ENCODE peak calls at places on chromosome 14, in six cellular contexts. One of them, this sample, is unnamed.

GRCh38 chr14:98370352-98370751 is 901.6 kb downstream of the BCL11B start:
- DNase-seq in H1: no peak
- DNase-seq in HCT116: no peak
- DNase-seq in SK-N-SH: no peak
- DNase-seq in HepG2: no peak
- DNase-seq in GM12878: no peak
- DNase-seq in this sample: no peak

GRCh38 chr14:63642656-63643382 is 1.1 kb upstream of the WDR89 start:
- DNase-seq in HCT116: no peak
- DNase-seq in HepG2: no peak
- DNase-seq in SK-N-SH: no peak
- DNase-seq in GM12878: no peak
- DNase-seq in H1: no peak
- DNase-seq in this sample: no peak

GRCh38 chr14:55705651-55706340 is 125.8 kb downstream of the KTN1 start:
- DNase-seq in GM12878: no peak
- DNase-seq in SK-N-SH: no peak
- DNase-seq in HCT116: no peak
- DNase-seq in H1: no peak
- DNase-seq in HepG2: peak
- DNase-seq in this sample: peak

GRCh38 chr14:78278464-78278863 is 108.3 kb downstream of the NRXN3 start:
- DNase-seq in SK-N-SH: no peak
- DNase-seq in H1: no peak
- DNase-seq in HCT116: no peak
- DNase-seq in HepG2: no peak
- DNase-seq in GM12878: no peak
- DNase-seq in this sample: no peak

GRCh38 chr14:65074449-65075155 is 27.7 kb downstream of the MAX start:
- DNase-seq in HepG2: no peak
- DNase-seq in SK-N-SH: no peak
- DNase-seq in GM12878: no peak
- DNase-seq in HCT116: no peak
- DNase-seq in H1: no peak
- DNase-seq in this sample: no peak

GRCh38 chr14:68473794-68474193 is 319.1 kb downstream of the ZFP36L1 start:
- DNase-seq in SK-N-SH: no peak
- DNase-seq in HCT116: no peak
- DNase-seq in GM12878: no peak
- DNase-seq in H1: no peak
- DNase-seq in HepG2: no peak
- DNase-seq in this sample: peak

GRCh38 chr14:44791730-44792129 is 170.0 kb downstream of the KLHL28 start:
- DNase-seq in H1: no peak
- DNase-seq in HCT116: no peak
- DNase-seq in HepG2: no peak
- DNase-seq in SK-N-SH: no peak
- DNase-seq in GM12878: no peak
- DNase-seq in this sample: no peak

GRCh38 chr14:102140750-102141145 is 1.1 kb downstream of the WDR20 start:
- DNase-seq in SK-N-SH: no peak
- DNase-seq in H1: no peak
- DNase-seq in HCT116: no peak
- DNase-seq in HepG2: no peak
- DNase-seq in GM12878: no peak
- DNase-seq in this sample: peak

GRCh38 chr14:92039073-92039719 is 663 bp downstream of the TRIP11 start:
- DNase-seq in HepG2: peak
- DNase-seq in HCT116: peak
- DNase-seq in H1: peak
- DNase-seq in GM12878: no peak
- DNase-seq in SK-N-SH: peak
- DNase-seq in this sample: peak

GRCh38 chr14:63787995-63788946 is 60.4 kb upstream of the SGPP1 start:
- DNase-seq in HCT116: no peak
- DNase-seq in HepG2: no peak
- DNase-seq in SK-N-SH: no peak
- DNase-seq in H1: no peak
- DNase-seq in GM12878: no peak
- DNase-seq in this sample: no peak

GRCh38 chr14:75979071-75979571 is 2.7 kb downstream of the TGFB3 start:
- DNase-seq in HCT116: no peak
- DNase-seq in HepG2: no peak
- DNase-seq in GM12878: no peak
- DNase-seq in SK-N-SH: peak
- DNase-seq in H1: peak
- DNase-seq in this sample: peak

GRCh38 chr14:105126126-105126969 is 42.2 kb downstream of the JAG2 start:
- DNase-seq in SK-N-SH: no peak
- DNase-seq in HCT116: no peak
- DNase-seq in HepG2: peak
- DNase-seq in GM12878: no peak
- DNase-seq in H1: no peak
- DNase-seq in this sample: no peak

GRCh38 chr14:24238527-24239037 is 3.8 kb downstream of the TINF2 start:
- DNase-seq in SK-N-SH: no peak
- DNase-seq in H1: no peak
- DNase-seq in HepG2: no peak
- DNase-seq in HCT116: no peak
- DNase-seq in GM12878: no peak
- DNase-seq in this sample: no peak

GRCh38 chr14:74848768-74849167 is 27.2 kb downstream of the PROX2 start:
- DNase-seq in SK-N-SH: no peak
- DNase-seq in GM12878: no peak
- DNase-seq in HCT116: no peak
- DNase-seq in H1: no peak
- DNase-seq in HepG2: no peak
- DNase-seq in this sample: no peak

GRCh38 chr14:54549862-54550261 is 17.1 kb upstream of the SAMD4A start:
- DNase-seq in HepG2: no peak
- DNase-seq in GM12878: no peak
- DNase-seq in SK-N-SH: no peak
- DNase-seq in HCT116: no peak
- DNase-seq in H1: no peak
- DNase-seq in this sample: no peak

GRCh38 chr14:57025456-57025855 is 215.2 kb upstream of the OTX2 start:
- DNase-seq in H1: no peak
- DNase-seq in HepG2: no peak
- DNase-seq in SK-N-SH: no peak
- DNase-seq in HCT116: no peak
- DNase-seq in GM12878: no peak
- DNase-seq in this sample: no peak

GRCh38 chr14:24179961-24180726 is 8.3 kb downstream of the REC8 start:
- DNase-seq in H1: no peak
- DNase-seq in GM12878: no peak
- DNase-seq in SK-N-SH: no peak
- DNase-seq in HepG2: no peak
- DNase-seq in HCT116: no peak
- DNase-seq in this sample: no peak

GRCh38 chr14:28242895-28243294 is 523.7 kb upstream of the FOXG1 start:
- DNase-seq in HepG2: no peak
- DNase-seq in GM12878: no peak
- DNase-seq in HCT116: no peak
- DNase-seq in H1: no peak
- DNase-seq in SK-N-SH: no peak
- DNase-seq in this sample: no peak

GRCh38 chr14:54621686-54622085 is 54.8 kb downstream of the SAMD4A start:
- DNase-seq in GM12878: no peak
- DNase-seq in SK-N-SH: no peak
- DNase-seq in H1: no peak
- DNase-seq in HCT116: no peak
- DNase-seq in HepG2: no peak
- DNase-seq in this sample: no peak

GRCh38 chr14:68790656-68791077 is 2.2 kb downstream of the ZFP36L1 start:
- DNase-seq in HepG2: no peak
- DNase-seq in HCT116: no peak
- DNase-seq in H1: peak
- DNase-seq in SK-N-SH: no peak
- DNase-seq in GM12878: no peak
- DNase-seq in this sample: peak

GRCh38 chr14:53325176-53325806 is 172.2 kb upstream of the DDHD1 start:
- DNase-seq in H1: no peak
- DNase-seq in GM12878: no peak
- DNase-seq in HepG2: no peak
- DNase-seq in HCT116: no peak
- DNase-seq in SK-N-SH: peak
- DNase-seq in this sample: peak

GRCh38 chr14:24232645-24233537 is at the start of gene GMPR2:
- DNase-seq in SK-N-SH: peak
- DNase-seq in H1: no peak
- DNase-seq in HepG2: no peak
- DNase-seq in GM12878: no peak
- DNase-seq in HCT116: no peak
- DNase-seq in this sample: no peak

GRCh38 chr14:104665663-104666522 is 23.5 kb upstream of the INF2 start:
- DNase-seq in HepG2: peak
- DNase-seq in H1: no peak
- DNase-seq in HCT116: peak
- DNase-seq in SK-N-SH: no peak
- DNase-seq in GM12878: no peak
- DNase-seq in this sample: peak

GRCh38 chr14:69129264-69129880 is 23.5 kb downstream of the DCAF5 start:
- DNase-seq in SK-N-SH: peak
- DNase-seq in H1: peak
- DNase-seq in HepG2: peak
- DNase-seq in GM12878: no peak
- DNase-seq in HCT116: peak
- DNase-seq in this sample: peak

GRCh38 chr14:58871972-58872530 is 234.3 kb downstream of the DACT1 start:
- DNase-seq in HCT116: no peak
- DNase-seq in HepG2: no peak
- DNase-seq in GM12878: no peak
- DNase-seq in H1: no peak
- DNase-seq in SK-N-SH: no peak
- DNase-seq in this sample: no peak

GRCh38 chr14:69968151-69968550 is 88.9 kb downstream of the SMOC1 start:
- DNase-seq in GM12878: no peak
- DNase-seq in H1: no peak
- DNase-seq in SK-N-SH: no peak
- DNase-seq in HCT116: no peak
- DNase-seq in HepG2: no peak
- DNase-seq in this sample: no peak

GRCh38 chr14:95341115-95341514 is 21.4 kb upstream of the CLMN start:
- DNase-seq in HCT116: no peak
- DNase-seq in GM12878: no peak
- DNase-seq in HepG2: no peak
- DNase-seq in H1: no peak
- DNase-seq in SK-N-SH: no peak
- DNase-seq in this sample: no peak

GRCh38 chr14:95338436-95338835 is 18.7 kb upstream of the CLMN start:
- DNase-seq in SK-N-SH: no peak
- DNase-seq in HepG2: no peak
- DNase-seq in GM12878: no peak
- DNase-seq in HCT116: no peak
- DNase-seq in H1: no peak
- DNase-seq in this sample: no peak

GRCh38 chr14:95340201-95340697 is 20.5 kb upstream of the CLMN start:
- DNase-seq in HepG2: peak
- DNase-seq in GM12878: no peak
- DNase-seq in H1: no peak
- DNase-seq in SK-N-SH: no peak
- DNase-seq in HCT116: no peak
- DNase-seq in this sample: peak

GRCh38 chr14:95341564-95341963 is 21.9 kb upstream of the CLMN start:
- DNase-seq in GM12878: no peak
- DNase-seq in SK-N-SH: no peak
- DNase-seq in HepG2: no peak
- DNase-seq in HCT116: no peak
- DNase-seq in H1: no peak
- DNase-seq in this sample: no peak

DNA sequence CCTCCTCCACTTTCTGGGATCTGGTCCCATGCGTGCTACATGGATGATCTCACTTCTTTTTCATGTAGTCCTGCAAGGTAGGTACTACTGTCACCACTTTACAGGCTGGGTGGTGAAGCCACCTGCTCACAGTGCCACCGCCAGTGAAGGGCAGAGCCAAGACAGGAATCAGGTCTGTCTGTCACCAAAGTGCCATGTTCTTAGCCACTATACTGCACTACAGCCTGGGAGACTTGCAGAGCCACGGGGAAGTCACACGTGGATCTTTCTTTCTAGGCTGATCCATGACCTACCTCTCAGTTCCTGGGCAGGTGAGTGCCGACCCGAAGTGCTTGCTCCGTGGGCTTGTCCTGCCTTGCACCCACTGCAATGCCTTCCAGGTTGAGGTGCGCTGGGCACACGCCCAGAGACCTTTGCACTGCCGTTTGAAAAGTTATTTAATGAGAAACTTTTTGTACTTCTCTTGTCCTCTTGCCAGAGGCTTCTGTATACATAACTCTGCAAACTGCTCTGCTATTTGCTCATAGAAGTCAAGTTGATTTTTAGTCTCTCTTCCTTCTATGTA is 19.7 kb upstream of the CLMN start:
- DNase-seq in HCT116: no peak
- DNase-seq in SK-N-SH: no peak
- DNase-seq in GM12878: no peak
- DNase-seq in HepG2: peak
- DNase-seq in H1: no peak
- DNase-seq in this sample: peak
- TF ChIP-seq JUND in HCT116: no peak
- TF ChIP-seq JUND in SK-N-SH: no peak
- TF ChIP-seq JUND in GM12878: no peak
- TF ChIP-seq JUND in HepG2: no peak
- TF ChIP-seq JUND in H1: no peak
- TF ChIP-seq JUND in this sample: no peak

GRCh38 chr14:50001146-50001998 is 108.5 kb downstream of the ARF6 start:
- DNase-seq in HCT116: peak
- DNase-seq in H1: peak
- DNase-seq in GM12878: no peak
- DNase-seq in HepG2: peak
- DNase-seq in SK-N-SH: no peak
- DNase-seq in this sample: peak
- TF ChIP-seq JUND in HCT116: no peak
- TF ChIP-seq JUND in H1: no peak
- TF ChIP-seq JUND in GM12878: no peak
- TF ChIP-seq JUND in HepG2: no peak
- TF ChIP-seq JUND in SK-N-SH: peak
- TF ChIP-seq JUND in this sample: peak

GRCh38 chr14:100816286-100816949 is 9.5 kb upstream of the MEG3 start:
- DNase-seq in HepG2: peak
- DNase-seq in SK-N-SH: no peak
- DNase-seq in H1: no peak
- DNase-seq in HCT116: no peak
- DNase-seq in GM12878: no peak
- DNase-seq in this sample: no peak
- TF ChIP-seq JUND in HepG2: peak
- TF ChIP-seq JUND in SK-N-SH: no peak
- TF ChIP-seq JUND in H1: no peak
- TF ChIP-seq JUND in HCT116: no peak
- TF ChIP-seq JUND in GM12878: no peak
- TF ChIP-seq JUND in this sample: no peak

DNA sequence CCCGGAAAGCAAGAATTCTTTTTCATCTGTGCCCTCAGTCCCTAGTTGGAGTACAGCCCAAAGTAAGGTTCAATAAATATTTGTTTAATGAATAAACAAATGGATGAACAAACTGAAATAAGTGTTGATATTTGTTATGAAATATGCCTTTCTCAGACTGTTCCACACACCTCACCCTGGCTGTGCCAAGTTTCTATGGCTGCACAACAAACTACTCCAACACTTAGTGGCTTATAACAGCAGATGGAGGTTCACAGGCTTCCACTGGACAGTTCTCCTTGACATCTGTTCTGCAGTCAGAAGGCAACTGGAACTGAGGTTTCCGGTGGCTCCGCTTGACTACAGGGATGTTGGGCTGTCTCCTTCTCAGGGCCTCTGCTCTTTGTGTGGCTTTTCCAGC is 197.1 kb downstream of the RGS6 start:
- DNase-seq in HCT116: no peak
- DNase-seq in SK-N-SH: no peak
- DNase-seq in H1: no peak
- DNase-seq in HepG2: no peak
- DNase-seq in GM12878: no peak
- DNase-seq in this sample: peak
- TF ChIP-seq JUND in HCT116: no peak
- TF ChIP-seq JUND in SK-N-SH: no peak
- TF ChIP-seq JUND in H1: no peak
- TF ChIP-seq JUND in HepG2: no peak
- TF ChIP-seq JUND in GM12878: no peak
- TF ChIP-seq JUND in this sample: no peak

This sample was measured in T47D.